ENCODE peak calls at places on chromosomes 7 and 10, in four cellular contexts. One of them, this sample, is unnamed.

GRCh38 chr10:92901819-92902234 is 53.5 kb downstream of the EXOC6 start:
- DNase-seq in heart right ventricle: no peak
- DNase-seq in MCF 10A: no peak
- DNase-seq in epithelial cell of proximal tubule: no peak
- DNase-seq in this sample: no peak

GRCh38 chr7:4151926-4152549 is 530.1 kb upstream of the FOXK1 start:
- DNase-seq in heart right ventricle: no peak
- DNase-seq in MCF 10A: no peak
- DNase-seq in epithelial cell of proximal tubule: no peak
- DNase-seq in this sample: no peak

GRCh38 chr7:75734586-75735047 is 4.1 kb downstream of the HIP1 start:
- DNase-seq in heart right ventricle: no peak
- DNase-seq in MCF 10A: peak; percentile 40
- DNase-seq in epithelial cell of proximal tubule: no peak
- DNase-seq in this sample: no peak

GRCh38 chr10:116801658-116802057 is 47.6 kb upstream of the ENO4 start:
- DNase-seq in heart right ventricle: no peak
- DNase-seq in MCF 10A: no peak
- DNase-seq in epithelial cell of proximal tubule: no peak
- DNase-seq in this sample: no peak

GRCh38 chr10:1194161-1194560 is 138.0 kb downstream of the WDR37 start:
- DNase-seq in heart right ventricle: no peak
- DNase-seq in MCF 10A: no peak
- DNase-seq in epithelial cell of proximal tubule: no peak
- DNase-seq in this sample: no peak

GRCh38 chr7:147071536-147071935 is 954.9 kb downstream of the CNTNAP2 start:
- DNase-seq in heart right ventricle: no peak
- DNase-seq in MCF 10A: no peak
- DNase-seq in epithelial cell of proximal tubule: no peak
- DNase-seq in this sample: no peak

GRCh38 chr7:28956608-28957063 is 1.5 kb downstream of the TRIL start:
- DNase-seq in heart right ventricle: peak; percentile 73
- DNase-seq in MCF 10A: no peak
- DNase-seq in epithelial cell of proximal tubule: no peak
- DNase-seq in this sample: no peak

GRCh38 chr7:17090751-17091150 is 207.7 kb upstream of the AHR start:
- DNase-seq in heart right ventricle: no peak
- DNase-seq in MCF 10A: peak; percentile 80
- DNase-seq in epithelial cell of proximal tubule: no peak
- DNase-seq in this sample: no peak

GRCh38 chr10:117698809-117699208 is 156.3 kb downstream of the EMX2 start:
- DNase-seq in heart right ventricle: no peak
- DNase-seq in MCF 10A: no peak
- DNase-seq in epithelial cell of proximal tubule: no peak
- DNase-seq in this sample: no peak

GRCh38 chr7:44678468-44679179 is 70.0 kb upstream of the ZMIZ2 start:
- DNase-seq in heart right ventricle: peak; percentile 58
- DNase-seq in MCF 10A: peak; percentile 93
- DNase-seq in epithelial cell of proximal tubule: peak; percentile 23
- DNase-seq in this sample: no peak

GRCh38 chr7:22487978-22488642 is 11.9 kb downstream of the STEAP1B start:
- DNase-seq in heart right ventricle: no peak
- DNase-seq in MCF 10A: no peak
- DNase-seq in epithelial cell of proximal tubule: no peak
- DNase-seq in this sample: no peak

GRCh38 chr7:21702303-21702702 is 159.5 kb downstream of the DNAH11 start:
- DNase-seq in heart right ventricle: no peak
- DNase-seq in MCF 10A: no peak
- DNase-seq in epithelial cell of proximal tubule: no peak
- DNase-seq in this sample: no peak

GRCh38 chr10:124249812-124250432 is 156.5 kb upstream of the CHST15 start:
- DNase-seq in heart right ventricle: no peak
- DNase-seq in MCF 10A: peak; percentile 27
- DNase-seq in epithelial cell of proximal tubule: no peak
- DNase-seq in this sample: peak; percentile 64

GRCh38 chr10:34766256-34766580 is 48.9 kb downstream of the PARD3 start:
- DNase-seq in heart right ventricle: no peak
- DNase-seq in MCF 10A: no peak
- DNase-seq in epithelial cell of proximal tubule: no peak
- DNase-seq in this sample: no peak

GRCh38 chr10:76251773-76252617 is 820.6 kb downstream of the LRMDA start:
- DNase-seq in heart right ventricle: no peak
- DNase-seq in MCF 10A: no peak
- DNase-seq in epithelial cell of proximal tubule: no peak
- DNase-seq in this sample: no peak

GRCh38 chr7:123864966-123865365 is 20.0 kb downstream of the HYAL4 start:
- DNase-seq in heart right ventricle: no peak
- DNase-seq in MCF 10A: no peak
- DNase-seq in epithelial cell of proximal tubule: no peak
- DNase-seq in this sample: no peak

GRCh38 chr7:7913506-7913905 is 55.1 kb upstream of the GLCCI1 start:
- DNase-seq in heart right ventricle: no peak
- DNase-seq in MCF 10A: peak; percentile 36
- DNase-seq in epithelial cell of proximal tubule: no peak
- DNase-seq in this sample: no peak

GRCh38 chr10:3955493-3955892 is 170.5 kb upstream of the KLF6 start:
- DNase-seq in heart right ventricle: no peak
- DNase-seq in MCF 10A: no peak
- DNase-seq in epithelial cell of proximal tubule: no peak
- DNase-seq in this sample: no peak

GRCh38 chr10:130452096-130452495 is 315.9 kb downstream of the GLRX3 start:
- DNase-seq in heart right ventricle: no peak
- DNase-seq in MCF 10A: no peak
- DNase-seq in epithelial cell of proximal tubule: no peak
- DNase-seq in this sample: peak; percentile 32

GRCh38 chr10:91381562-91381923 is 28.6 kb upstream of the HECTD2 start:
- DNase-seq in heart right ventricle: no peak
- DNase-seq in MCF 10A: no peak
- DNase-seq in epithelial cell of proximal tubule: no peak
- DNase-seq in this sample: no peak

GRCh38 chr7:18515067-18515466 is 19.5 kb downstream of the HDAC9 start:
- DNase-seq in heart right ventricle: no peak
- DNase-seq in MCF 10A: no peak
- DNase-seq in epithelial cell of proximal tubule: no peak
- DNase-seq in this sample: no peak

GRCh38 chr7:2643386-2644229 is 11.8 kb downstream of the TTYH3 start:
- DNase-seq in heart right ventricle: no peak
- DNase-seq in MCF 10A: no peak
- DNase-seq in epithelial cell of proximal tubule: no peak
- DNase-seq in this sample: no peak

GRCh38 chr10:81603106-81603620 is 271.8 kb upstream of the NRG3 start:
- DNase-seq in heart right ventricle: no peak
- DNase-seq in MCF 10A: no peak
- DNase-seq in epithelial cell of proximal tubule: no peak
- DNase-seq in this sample: no peak

GRCh38 chr7:26061340-26062239 is 90.4 kb upstream of the NFE2L3 start:
- DNase-seq in heart right ventricle: peak; percentile 23
- DNase-seq in MCF 10A: peak; percentile 79
- DNase-seq in epithelial cell of proximal tubule: no peak
- DNase-seq in this sample: no peak

GRCh38 chr7:27078616-27079233 is 17.1 kb downstream of the HOXA1 start:
- DNase-seq in heart right ventricle: no peak
- DNase-seq in MCF 10A: no peak
- DNase-seq in epithelial cell of proximal tubule: no peak
- DNase-seq in this sample: no peak

GRCh38 chr10:49139000-49139865 is 5.4 kb upstream of the FAM170B start:
- DNase-seq in heart right ventricle: no peak
- DNase-seq in MCF 10A: peak; percentile 9
- DNase-seq in epithelial cell of proximal tubule: no peak
- DNase-seq in this sample: peak; percentile 30

GRCh38 chr10:100140070-100140469 is 45.8 kb downstream of the ERLIN1 start:
- DNase-seq in heart right ventricle: no peak
- DNase-seq in MCF 10A: no peak
- DNase-seq in epithelial cell of proximal tubule: no peak
- DNase-seq in this sample: no peak
- TF ChIP-seq CTCF in heart right ventricle: no peak
- TF ChIP-seq CTCF in MCF 10A: no peak
- TF ChIP-seq CTCF in epithelial cell of proximal tubule: no peak
- TF ChIP-seq CTCF in this sample: no peak

GRCh38 chr7:24979470-24979862 is 512 bp downstream of the OSBPL3 start:
- DNase-seq in heart right ventricle: peak; percentile 64
- DNase-seq in MCF 10A: peak; percentile 79
- DNase-seq in epithelial cell of proximal tubule: no peak
- DNase-seq in this sample: no peak
- TF ChIP-seq CTCF in heart right ventricle: peak; percentile 39
- TF ChIP-seq CTCF in MCF 10A: peak; percentile 43
- TF ChIP-seq CTCF in epithelial cell of proximal tubule: peak; percentile 65
- TF ChIP-seq CTCF in this sample: peak; percentile 57

DNA sequence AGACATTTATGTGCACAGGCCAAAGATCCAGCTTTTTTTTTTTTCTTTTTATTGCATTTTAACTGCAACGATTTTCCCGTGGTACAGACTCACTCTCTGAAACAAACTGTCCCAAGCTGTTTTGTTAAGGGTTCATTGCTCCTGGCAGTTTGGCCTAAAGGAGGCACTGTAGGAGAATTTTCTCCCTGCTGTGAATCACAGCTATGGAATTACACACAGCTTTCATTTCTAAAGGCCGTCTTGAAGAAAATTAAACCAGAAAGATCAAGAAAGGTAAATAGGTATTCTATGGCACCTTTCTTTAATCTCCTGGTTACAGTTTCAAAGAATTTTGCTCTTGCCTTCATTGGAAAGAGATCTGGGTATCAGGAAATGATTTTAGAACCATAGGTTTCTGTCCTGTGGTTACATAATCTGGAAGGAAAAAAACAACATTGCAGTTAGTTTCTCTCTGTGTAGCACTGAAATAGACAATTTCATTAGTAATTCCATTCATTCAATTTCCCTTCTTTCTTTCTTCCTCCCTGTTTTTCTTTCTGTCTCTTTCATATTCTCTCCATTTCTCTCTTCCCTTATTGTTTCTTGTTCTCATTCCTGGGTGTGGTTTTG is 51.2 kb downstream of the PDK4 start:
- DNase-seq in heart right ventricle: no peak
- DNase-seq in MCF 10A: peak; percentile 77
- DNase-seq in epithelial cell of proximal tubule: peak; percentile 80
- DNase-seq in this sample: no peak
- TF ChIP-seq CTCF in heart right ventricle: peak; percentile 75
- TF ChIP-seq CTCF in MCF 10A: peak; percentile 61
- TF ChIP-seq CTCF in epithelial cell of proximal tubule: peak; percentile 87
- TF ChIP-seq CTCF in this sample: peak; percentile 79

GRCh38 chr7:158544708-158545107 is 42.9 kb downstream of the PTPRN2 start:
- DNase-seq in heart right ventricle: no peak
- DNase-seq in MCF 10A: no peak
- DNase-seq in epithelial cell of proximal tubule: no peak
- DNase-seq in this sample: no peak

GRCh38 chr7:158541330-158542010 is 46.2 kb downstream of the PTPRN2 start:
- DNase-seq in heart right ventricle: no peak
- DNase-seq in MCF 10A: no peak
- DNase-seq in epithelial cell of proximal tubule: no peak
- DNase-seq in this sample: no peak

GRCh38 chr7:158543840-158544239 is 43.8 kb downstream of the PTPRN2 start:
- DNase-seq in heart right ventricle: no peak
- DNase-seq in MCF 10A: no peak
- DNase-seq in epithelial cell of proximal tubule: no peak
- DNase-seq in this sample: no peak

GRCh38 chr7:158543401-158543680 is 44.3 kb downstream of the PTPRN2 start:
- DNase-seq in heart right ventricle: no peak
- DNase-seq in MCF 10A: no peak
- DNase-seq in epithelial cell of proximal tubule: no peak
- DNase-seq in this sample: no peak

DNA sequence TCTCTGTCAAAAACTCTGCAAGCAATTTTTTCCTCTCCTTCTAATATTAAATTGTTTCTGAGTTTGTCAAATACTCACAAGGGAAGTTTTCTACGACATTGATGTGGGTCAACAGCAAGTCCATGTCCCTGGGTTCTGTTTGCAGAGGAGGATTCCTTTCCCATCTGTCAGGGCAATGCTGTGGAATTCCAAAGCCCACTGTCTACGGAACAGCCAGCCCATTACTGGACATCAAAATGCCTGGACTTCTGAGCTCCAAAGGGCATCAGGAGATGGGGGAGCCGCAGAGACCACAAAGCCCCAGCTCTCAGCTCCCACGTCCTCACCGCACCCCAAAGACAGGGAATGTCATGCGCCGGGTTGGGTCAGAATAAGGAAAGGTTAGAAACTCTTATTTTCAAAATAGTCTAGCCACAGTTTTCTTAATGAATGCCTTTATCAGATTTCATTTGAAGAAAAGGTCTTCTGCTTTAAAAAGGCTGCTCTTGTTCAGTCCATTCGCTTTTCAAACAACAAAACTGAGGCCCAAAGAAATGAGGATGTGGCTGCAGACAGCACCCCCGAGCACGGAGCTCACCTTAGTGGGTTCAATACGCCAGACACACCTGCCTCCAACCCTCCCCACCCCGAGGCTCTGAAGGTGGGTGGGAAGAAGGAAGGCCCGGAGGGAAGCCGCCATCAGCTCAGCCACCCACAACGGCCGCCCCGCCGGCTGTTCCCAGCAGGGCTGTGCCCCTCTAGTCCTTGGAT is 44.8 kb downstream of the PTPRN2 start:
- DNase-seq in heart right ventricle: no peak
- DNase-seq in MCF 10A: no peak
- DNase-seq in epithelial cell of proximal tubule: no peak
- DNase-seq in this sample: no peak
- TF ChIP-seq CTCF in heart right ventricle: no peak
- TF ChIP-seq CTCF in MCF 10A: no peak
- TF ChIP-seq CTCF in epithelial cell of proximal tubule: no peak
- TF ChIP-seq CTCF in this sample: no peak

This sample was measured in osteocyte.